ENCODE peak calls at places on chromosomes 2 and 18, in four cellular contexts. A is OCI-LY7, Y is uterus, L is heart right ventricle. R is an unnamed sample. For H3K36me3, the result is how much of the 10 kb centered on the place peaks cover.

GRCh38 chr2:234935311-234935710 is 16.5 kb upstream of the SH3BP4 start:
- DNase-seq in A (no peak), Y (no peak), L (no peak), R (no peak)

GRCh38 chr2:239037559-239037910 is 189.7 kb downstream of the TWIST2 start:
- DNase-seq in A (no peak), Y (no peak), L (no peak), R (no peak)

GRCh38 chr2:208830203-208830602 is 423.6 kb downstream of the PTH2R start:
- DNase-seq in A (no peak), Y (no peak), L (no peak), R (no peak)

GRCh38 chr2:230905448-230906430 is 19.3 kb downstream of the GPR55 start:
- DNase-seq in A (no peak), Y (no peak), L (no peak), R (no peak)

GRCh38 chr2:69989422-69990128 is 28.1 kb upstream of the ASPRV1 start:
- DNase-seq in A (no peak), Y (no peak), L (no peak), R (peak)

GRCh38 chr18:56447972-56448371 is 190.4 kb downstream of the TXNL1 start:
- DNase-seq in A (no peak), Y (no peak), L (no peak), R (no peak)

GRCh38 chr2:39370101-39370500 is 67.0 kb downstream of the MAP4K3 start:
- DNase-seq in A (no peak), Y (no peak), L (no peak), R (no peak)

GRCh38 chr2:97267411-97268074 is 154.6 kb downstream of the ANKRD36 start:
- DNase-seq in A (no peak), Y (peak), L (peak), R (no peak)

GRCh38 chr2:216659301-216659700 is 26.1 kb downstream of the IGFBP2 start:
- DNase-seq in A (no peak), Y (no peak), L (no peak), R (no peak)

GRCh38 chr2:149101818-149102217 is 63.3 kb downstream of the LYPD6B start:
- DNase-seq in A (no peak), Y (no peak), L (no peak), R (no peak)

GRCh38 chr2:147327636-147328035 is 517.2 kb upstream of the ACVR2A start:
- DNase-seq in A (no peak), Y (no peak), L (no peak), R (no peak)

GRCh38 chr2:239093956-239094355 is 246.1 kb downstream of the TWIST2 start:
- DNase-seq in A (no peak), Y (no peak), L (no peak), R (no peak)

GRCh38 chr2:26561918-26562810 is 79.0 kb downstream of the CIB4 start:
- DNase-seq in A (no peak), Y (no peak), L (peak), R (peak)

GRCh38 chr18:72086421-72086820 is 457.7 kb downstream of the CBLN2 start:
- DNase-seq in A (peak), Y (no peak), L (no peak), R (peak)

GRCh38 chr2:72955188-72956049 is 38.1 kb downstream of the EMX1 start:
- DNase-seq in A (no peak), Y (no peak), L (no peak), R (no peak)

GRCh38 chr2:10057231-10058107 is 14.1 kb downstream of the KLF11 start:
- DNase-seq in A (no peak), Y (no peak), L (peak), R (peak)

GRCh38 chr18:25248755-25249154 is 103.2 kb downstream of the ZNF521 start:
- DNase-seq in A (no peak), Y (no peak), L (no peak), R (no peak)

GRCh38 chr2:157592983-157593382 is 35.7 kb downstream of the ACVR1C start:
- DNase-seq in A (peak), Y (no peak), L (no peak), R (no peak)

GRCh38 chr2:211674715-211675114 is 863.9 kb downstream of the ERBB4 start:
- DNase-seq in A (no peak), Y (no peak), L (no peak), R (no peak)

GRCh38 chr2:211611061-211611518 is 927.5 kb downstream of the ERBB4 start:
- DNase-seq in A (no peak), Y (no peak), L (no peak), R (peak)

GRCh38 chr18:41456791-41457190 is 498.2 kb upstream of the PIK3C3 start:
- DNase-seq in A (no peak), Y (no peak), L (no peak), R (no peak)

GRCh38 chr2:65710779-65711295 is 278.4 kb upstream of the SPRED2 start:
- DNase-seq in A (peak), Y (no peak), L (no peak), R (no peak)

GRCh38 chr2:201880620-201881381 is 74.5 kb downstream of the CDK15 start:
- DNase-seq in A (no peak), Y (peak), L (no peak), R (no peak)

GRCh38 chr2:161952722-161953322 is 121.2 kb downstream of the DPP4 start:
- DNase-seq in A (no peak), Y (no peak), L (no peak), R (peak)

GRCh38 chr2:45922577-45922988 is 271.1 kb downstream of the PRKCE start:
- DNase-seq in A (no peak), Y (no peak), L (peak), R (peak)

GRCh38 chr2:203328735-203329549 is 748 bp downstream of the ABI2 start:
- DNase-seq in A (peak), Y (peak), L (peak), R (peak)

GRCh38 chr2:196479350-196479749 is 160.2 kb upstream of the CCDC150 start:
- DNase-seq in A (no peak), Y (no peak), L (no peak), R (no peak)

GRCh38 chr2:219020604-219021365 is 20.5 kb downstream of the CFAP65 start:
- DNase-seq in A (no peak), Y (no peak), L (no peak), R (no peak)

GRCh38 chr2:24874025-24874424 is 46.0 kb downstream of the ADCY3 start:
- DNase-seq in A (no peak), Y (peak), L (no peak), R (no peak)

GRCh38 chr2:134253804-134254203 is at the start of gene MGAT5:
- DNase-seq in A (peak), Y (peak), L (no peak), R (no peak)

GRCh38 chr18:80097201-80097600 is 11.9 kb upstream of the ADNP2 start:
- DNase-seq in A (no peak), Y (no peak), L (no peak), R (no peak)

GRCh38 chr18:79580481-79581171 is 99.0 kb upstream of the CTDP1 start:
- DNase-seq in A (no peak), Y (no peak), L (no peak), R (no peak)

GRCh38 chr2:168730391-168730790 is 72.0 kb upstream of the NOSTRIN start:
- DNase-seq in A (no peak), Y (no peak), L (no peak), R (no peak)

DNA sequence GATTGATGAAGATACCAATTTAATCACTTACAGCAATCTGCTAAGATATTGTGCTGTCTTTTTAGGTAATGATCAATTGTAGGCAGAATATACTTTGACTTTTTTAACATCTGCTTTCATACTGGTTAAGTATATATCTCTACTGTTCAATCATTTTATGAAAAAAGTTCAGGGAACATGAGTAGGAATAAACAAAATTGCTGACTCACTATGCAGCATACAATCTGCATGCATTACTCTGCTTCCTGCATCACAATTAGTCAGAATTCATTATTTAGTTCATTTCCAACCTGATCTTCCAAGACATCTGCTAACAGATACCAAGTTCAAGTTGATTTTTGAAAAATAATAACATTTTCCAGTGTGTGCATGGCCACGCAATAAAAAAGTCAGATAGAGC is 1430.4 kb upstream of the LRRTM1 start:
- DNase-seq in A (no peak), Y (no peak), L (no peak), R (no peak)
- H3K27ac ChIP-seq in A (no peak), Y (no peak), L (no peak), R (no peak)

GRCh38 chr2:88561646-88562388 is 65.4 kb downstream of the EIF2AK3 start:
- DNase-seq in A (no peak), Y (no peak), L (no peak), R (no peak)

GRCh38 chr2:88557290-88557689 is 70.0 kb downstream of the EIF2AK3 start:
- DNase-seq in A (no peak), Y (no peak), L (no peak), R (no peak)

GRCh38 chr2:88564402-88564801 is 62.9 kb downstream of the EIF2AK3 start:
- DNase-seq in A (no peak), Y (no peak), L (no peak), R (no peak)

GRCh38 chr2:88563134-88563533 is 64.1 kb downstream of the EIF2AK3 start:
- DNase-seq in A (no peak), Y (no peak), L (no peak), R (no peak)

DNA sequence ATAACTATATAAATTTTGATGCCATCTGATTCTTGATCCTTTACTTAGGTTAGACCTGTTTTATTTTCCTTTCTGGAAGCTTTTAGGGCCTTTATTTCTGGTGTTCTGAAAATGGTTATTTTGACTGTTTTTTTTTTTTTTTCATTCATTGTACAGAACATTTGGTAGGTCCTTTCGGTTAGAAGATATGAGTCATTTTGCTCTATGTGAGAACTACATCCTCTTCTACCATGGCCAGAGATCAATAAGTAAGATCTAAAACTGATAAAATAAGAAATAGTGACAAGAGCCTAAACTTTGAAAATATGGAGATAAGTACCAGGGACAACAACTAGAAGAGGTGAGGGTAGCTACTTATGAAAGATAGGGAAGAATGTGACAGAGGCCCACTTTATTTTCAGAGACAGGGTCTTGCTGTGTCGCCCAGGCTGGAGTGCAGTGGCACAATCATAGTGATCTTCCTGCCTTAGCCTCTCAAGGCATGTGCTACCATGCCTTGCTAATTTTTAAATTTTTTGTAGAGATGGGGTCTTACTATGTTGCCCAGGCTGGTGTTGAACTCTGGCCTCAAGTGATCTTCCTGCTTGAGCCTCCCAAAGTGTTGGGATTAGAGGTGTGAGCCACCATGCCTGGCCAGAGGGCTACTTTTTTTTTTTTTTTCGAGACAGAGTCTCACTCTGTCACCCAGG is 66.5 kb downstream of the EIF2AK3 start:
- DNase-seq in A (no peak), Y (no peak), L (no peak), R (no peak)
- H3K36me3 ChIP-seq in A (half or more), Y (under half), L (half or more), R (under half)

DNA sequence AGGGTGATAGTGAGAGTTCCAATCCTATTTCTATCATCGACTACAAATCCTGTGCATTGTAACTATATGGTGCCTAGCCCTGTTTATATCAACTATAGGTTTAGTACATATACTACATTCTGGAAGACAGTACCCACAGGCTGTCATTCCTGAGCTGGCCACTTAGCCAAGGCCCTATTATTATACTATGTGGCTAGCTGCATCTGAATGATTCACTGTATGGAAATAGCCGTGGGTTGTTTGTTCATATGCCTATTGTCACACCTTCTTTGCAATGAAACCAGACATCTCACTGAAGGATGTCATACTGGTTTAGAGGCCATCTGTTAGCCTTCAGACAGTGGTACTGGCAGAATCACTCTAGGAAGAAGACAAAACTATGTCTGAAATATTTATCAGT is 62.3 kb upstream of the FSIP2 start:
- DNase-seq in A (no peak), Y (no peak), L (no peak), R (no peak)
- H3K27ac ChIP-seq in A (no peak), Y (no peak), L (no peak), R (no peak)

GRCh38 chr2:61254536-61254935 is 92.5 kb downstream of the C2orf74 start:
- DNase-seq in A (no peak), Y (no peak), L (no peak), R (no peak)
- H3K36me3 ChIP-seq in A (half or more), Y (under half), L (half or more), R (under half)

DNA sequence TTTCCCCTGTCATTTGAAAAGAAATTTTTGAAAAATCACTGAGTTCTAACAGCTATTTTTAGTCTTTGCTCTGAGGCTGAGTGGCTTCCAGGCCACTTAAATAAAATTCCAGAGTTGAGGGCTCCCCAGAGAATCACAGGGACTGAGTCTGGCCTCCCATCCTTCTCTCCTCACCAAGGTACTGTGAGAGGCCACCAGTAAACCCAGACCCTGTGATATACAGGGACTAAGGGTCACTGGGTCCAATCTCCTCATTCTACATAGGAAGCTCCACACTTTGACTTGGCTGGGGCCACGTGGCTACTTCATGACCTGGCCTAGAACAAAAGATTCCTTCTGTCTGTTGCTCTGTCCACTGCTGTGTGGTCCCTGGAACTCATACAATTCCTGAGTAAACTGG is 123.2 kb upstream of the CDCA7 start:
- DNase-seq in A (no peak), Y (no peak), L (no peak), R (peak)
- H3K27ac ChIP-seq in A (no peak), Y (no peak), L (peak), R (peak)

GRCh38 chr18:3871687-3872086 is 421.7 kb downstream of the TGIF1 start:
- DNase-seq in A (no peak), Y (no peak), L (no peak), R (no peak)

GRCh38 chr18:3867252-3867651 is 417.3 kb downstream of the TGIF1 start:
- DNase-seq in A (no peak), Y (no peak), L (no peak), R (no peak)

GRCh38 chr18:3870914-3871313 is 420.9 kb downstream of the TGIF1 start:
- DNase-seq in A (no peak), Y (no peak), L (no peak), R (no peak)

GRCh38 chr18:3867768-3868445 is 417.9 kb downstream of the TGIF1 start:
- DNase-seq in A (no peak), Y (no peak), L (no peak), R (no peak)

DNA sequence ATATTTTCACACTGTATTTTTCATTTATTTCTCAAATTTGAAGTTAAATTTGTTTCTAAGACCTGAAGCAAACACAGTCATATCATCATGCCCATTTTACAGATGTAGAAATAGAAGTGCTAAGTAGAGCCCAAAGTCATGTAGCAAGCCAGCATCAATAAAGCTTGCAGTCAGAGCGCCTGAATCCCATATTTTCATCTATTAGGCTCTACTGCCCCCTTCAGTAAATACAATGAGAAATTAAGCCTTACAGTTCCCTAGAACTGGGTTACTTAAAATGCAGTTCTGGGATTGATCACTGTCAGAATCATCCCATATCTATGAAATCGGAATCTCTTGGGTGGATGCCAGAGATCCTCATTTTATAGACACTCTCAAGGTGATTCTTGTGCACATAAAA is 419.9 kb downstream of the TGIF1 start:
- DNase-seq in A (peak), Y (no peak), L (no peak), R (peak)
- H3K36me3 ChIP-seq in A (under half), Y (under half), L (under half), R (under half)

GRCh38 chr18:3526421-3527354 is 76.7 kb downstream of the TGIF1 start:
- DNase-seq in A (no peak), Y (no peak), L (no peak), R (peak)
- H3K27ac ChIP-seq in A (no peak), Y (no peak), L (no peak), R (peak)

DNA sequence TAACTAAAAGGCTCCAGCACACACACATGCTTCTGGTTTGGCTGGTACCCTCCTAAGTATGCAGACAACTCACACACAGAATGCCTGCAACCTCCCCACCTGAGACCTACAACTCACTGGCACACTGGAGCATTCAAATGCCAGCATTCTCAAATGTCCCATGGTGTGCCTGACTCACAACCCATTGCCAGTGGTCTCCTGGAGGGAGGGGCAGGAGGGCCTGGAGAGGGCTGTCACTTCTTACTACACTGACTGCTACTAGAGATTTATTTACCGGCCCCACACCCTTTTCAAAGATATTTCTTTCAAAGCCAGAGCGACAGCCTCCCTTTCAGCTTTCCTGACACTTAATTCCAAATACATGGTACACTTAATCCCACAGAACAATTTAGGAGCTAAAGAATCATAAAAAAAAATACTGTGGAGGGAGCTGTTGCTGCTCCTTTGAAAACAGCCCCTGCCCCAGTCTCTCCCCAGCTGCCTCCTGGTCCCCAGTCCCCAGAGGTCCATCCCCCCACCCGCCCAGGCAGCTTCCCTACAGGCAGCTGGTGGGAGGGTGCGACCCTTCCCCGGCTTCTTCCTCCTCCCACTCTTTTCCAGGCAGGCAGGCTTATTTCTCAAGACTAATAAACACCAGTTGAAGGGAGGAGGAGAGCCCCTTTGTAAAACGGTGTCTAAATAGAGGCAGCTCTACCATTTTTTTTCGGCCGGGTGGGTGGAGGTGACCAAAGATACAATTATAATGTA is 129.1 kb upstream of the SMAD2 start:
- DNase-seq in A (no peak), Y (no peak), L (no peak), R (no peak)
- H3K36me3 ChIP-seq in A (under half), Y (under half), L (under half), R (under half)

R was measured in small intestine.